ENCODE peak calls at places on chromosomes 13 and 19, in seven cellular contexts. One of them, this sample, is unnamed.

GRCh38 chr19:35942235-35942634 is 6.1 kb downstream of the LRFN3 start:
- ATAC-seq in left lung: no peak
- ATAC-seq in right cardiac atrium: no peak
- ATAC-seq in HCT116: no peak
- ATAC-seq in naive thymus-derived CD4-positive, alpha-beta T cell: no peak
- ATAC-seq in psoas muscle: no peak
- ATAC-seq in CD4-positive, CD25-positive, alpha-beta regulatory T cell: no peak
- ATAC-seq in this sample: no peak

GRCh38 chr13:36715841-36716240 is 42.0 kb downstream of the SERTM1 start:
- ATAC-seq in left lung: no peak
- ATAC-seq in right cardiac atrium: no peak
- ATAC-seq in HCT116: no peak
- ATAC-seq in naive thymus-derived CD4-positive, alpha-beta T cell: no peak
- ATAC-seq in psoas muscle: no peak
- ATAC-seq in CD4-positive, CD25-positive, alpha-beta regulatory T cell: no peak
- ATAC-seq in this sample: no peak

GRCh38 chr13:29131881-29132668 is 311.9 kb downstream of the MTUS2 start:
- ATAC-seq in left lung: no peak
- ATAC-seq in right cardiac atrium: no peak
- ATAC-seq in HCT116: no peak
- ATAC-seq in naive thymus-derived CD4-positive, alpha-beta T cell: no peak
- ATAC-seq in psoas muscle: no peak
- ATAC-seq in CD4-positive, CD25-positive, alpha-beta regulatory T cell: no peak
- ATAC-seq in this sample: no peak

GRCh38 chr19:35509018-35509652 is 4.3 kb downstream of the DMKN start:
- ATAC-seq in left lung: peak; percentile 84
- ATAC-seq in right cardiac atrium: no peak
- ATAC-seq in HCT116: peak; percentile 68
- ATAC-seq in naive thymus-derived CD4-positive, alpha-beta T cell: peak; percentile 78
- ATAC-seq in psoas muscle: no peak
- ATAC-seq in CD4-positive, CD25-positive, alpha-beta regulatory T cell: peak; percentile 52
- ATAC-seq in this sample: no peak

GRCh38 chr13:27595055-27595811 is 25.1 kb downstream of the LNX2 start:
- ATAC-seq in left lung: no peak
- ATAC-seq in right cardiac atrium: no peak
- ATAC-seq in HCT116: no peak
- ATAC-seq in naive thymus-derived CD4-positive, alpha-beta T cell: no peak
- ATAC-seq in psoas muscle: no peak
- ATAC-seq in CD4-positive, CD25-positive, alpha-beta regulatory T cell: no peak
- ATAC-seq in this sample: no peak

GRCh38 chr13:111917901-111918300 is 149.0 kb upstream of the SOX1 start:
- ATAC-seq in left lung: no peak
- ATAC-seq in right cardiac atrium: no peak
- ATAC-seq in HCT116: no peak
- ATAC-seq in naive thymus-derived CD4-positive, alpha-beta T cell: no peak
- ATAC-seq in psoas muscle: no peak
- ATAC-seq in CD4-positive, CD25-positive, alpha-beta regulatory T cell: no peak
- ATAC-seq in this sample: no peak

GRCh38 chr19:5838437-5839311 is 828 bp downstream of the FUT6 start:
- ATAC-seq in left lung: no peak
- ATAC-seq in right cardiac atrium: no peak
- ATAC-seq in HCT116: no peak
- ATAC-seq in naive thymus-derived CD4-positive, alpha-beta T cell: no peak
- ATAC-seq in psoas muscle: no peak
- ATAC-seq in CD4-positive, CD25-positive, alpha-beta regulatory T cell: no peak
- ATAC-seq in this sample: no peak

GRCh38 chr13:110298566-110299321 is 8.2 kb downstream of the COL4A1 start:
- ATAC-seq in left lung: peak; percentile 51
- ATAC-seq in right cardiac atrium: peak; percentile 77
- ATAC-seq in HCT116: no peak
- ATAC-seq in naive thymus-derived CD4-positive, alpha-beta T cell: no peak
- ATAC-seq in psoas muscle: no peak
- ATAC-seq in CD4-positive, CD25-positive, alpha-beta regulatory T cell: no peak
- ATAC-seq in this sample: no peak

GRCh38 chr13:95579303-95579702 is 26.8 kb downstream of the CLDN10 start:
- ATAC-seq in left lung: no peak
- ATAC-seq in right cardiac atrium: no peak
- ATAC-seq in HCT116: no peak
- ATAC-seq in naive thymus-derived CD4-positive, alpha-beta T cell: no peak
- ATAC-seq in psoas muscle: no peak
- ATAC-seq in CD4-positive, CD25-positive, alpha-beta regulatory T cell: no peak
- ATAC-seq in this sample: no peak

GRCh38 chr13:25980255-25980654 is 71.6 kb downstream of the SHISA2 start:
- ATAC-seq in left lung: peak; percentile 72
- ATAC-seq in right cardiac atrium: no peak
- ATAC-seq in HCT116: peak; percentile 82
- ATAC-seq in naive thymus-derived CD4-positive, alpha-beta T cell: no peak
- ATAC-seq in psoas muscle: peak; percentile 54
- ATAC-seq in CD4-positive, CD25-positive, alpha-beta regulatory T cell: no peak
- ATAC-seq in this sample: no peak

GRCh38 chr13:109369357-109370052 is 416.9 kb downstream of the IRS2 start:
- ATAC-seq in left lung: no peak
- ATAC-seq in right cardiac atrium: no peak
- ATAC-seq in HCT116: no peak
- ATAC-seq in naive thymus-derived CD4-positive, alpha-beta T cell: no peak
- ATAC-seq in psoas muscle: no peak
- ATAC-seq in CD4-positive, CD25-positive, alpha-beta regulatory T cell: no peak
- ATAC-seq in this sample: no peak

GRCh38 chr19:48969276-48970138 is 4.4 kb downstream of the FTL start:
- ATAC-seq in left lung: no peak
- ATAC-seq in right cardiac atrium: no peak
- ATAC-seq in HCT116: no peak
- ATAC-seq in naive thymus-derived CD4-positive, alpha-beta T cell: no peak
- ATAC-seq in psoas muscle: no peak
- ATAC-seq in CD4-positive, CD25-positive, alpha-beta regulatory T cell: no peak
- ATAC-seq in this sample: no peak

GRCh38 chr19:883661-884211 is 9.3 kb downstream of the MED16 start:
- ATAC-seq in left lung: peak; percentile 93
- ATAC-seq in right cardiac atrium: no peak
- ATAC-seq in HCT116: peak; percentile 95
- ATAC-seq in naive thymus-derived CD4-positive, alpha-beta T cell: no peak
- ATAC-seq in psoas muscle: no peak
- ATAC-seq in CD4-positive, CD25-positive, alpha-beta regulatory T cell: no peak
- ATAC-seq in this sample: no peak

GRCh38 chr19:42389899-42390298 is at the start of gene CNFN:
- ATAC-seq in left lung: no peak
- ATAC-seq in right cardiac atrium: no peak
- ATAC-seq in HCT116: no peak
- ATAC-seq in naive thymus-derived CD4-positive, alpha-beta T cell: no peak
- ATAC-seq in psoas muscle: no peak
- ATAC-seq in CD4-positive, CD25-positive, alpha-beta regulatory T cell: no peak
- ATAC-seq in this sample: no peak

DNA sequence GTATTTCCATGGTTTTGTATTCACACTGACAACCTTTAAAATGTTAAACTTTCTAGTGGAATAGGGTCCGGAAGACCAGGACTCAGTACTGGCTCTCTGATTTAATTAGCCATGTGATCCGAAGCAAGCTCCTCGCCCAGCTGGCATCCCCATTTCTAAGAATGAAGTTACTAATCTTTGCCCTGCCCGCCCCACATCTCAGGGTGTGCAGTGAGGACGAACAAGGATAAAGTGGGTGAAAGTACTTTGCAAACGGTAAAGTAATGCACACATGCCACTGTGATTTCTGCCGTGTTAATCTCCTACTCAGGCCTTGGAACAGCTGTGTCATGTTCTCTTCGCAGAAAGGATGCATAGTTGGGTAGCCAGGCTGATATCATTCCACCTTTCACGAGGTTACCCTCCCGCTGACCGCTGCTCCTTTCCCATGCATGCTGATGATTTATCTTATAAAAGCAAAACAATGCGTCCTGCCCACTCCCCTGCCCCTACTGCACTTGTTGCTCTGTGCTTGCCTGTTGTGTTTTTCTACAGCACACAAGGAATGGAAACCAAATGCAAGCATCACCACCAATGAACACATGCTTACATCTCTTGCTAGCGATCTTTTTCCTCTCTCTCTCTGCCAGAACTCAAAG is 539.0 kb downstream of the EFNB2 start:
- ATAC-seq in left lung: no peak
- ATAC-seq in right cardiac atrium: no peak
- ATAC-seq in HCT116: no peak
- ATAC-seq in naive thymus-derived CD4-positive, alpha-beta T cell: no peak
- ATAC-seq in psoas muscle: no peak
- ATAC-seq in CD4-positive, CD25-positive, alpha-beta regulatory T cell: no peak
- ATAC-seq in this sample: no peak
- H3K9me3 ChIP-seq in left lung: no peaks in the 10 kb centered on the region
- H3K9me3 ChIP-seq in right cardiac atrium: no peaks in the 10 kb centered on the region
- H3K9me3 ChIP-seq in HCT116: no peaks in the 10 kb centered on the region
- H3K9me3 ChIP-seq in naive thymus-derived CD4-positive, alpha-beta T cell: no peaks in the 10 kb centered on the region
- H3K9me3 ChIP-seq in psoas muscle: no peaks in the 10 kb centered on the region
- H3K9me3 ChIP-seq in CD4-positive, CD25-positive, alpha-beta regulatory T cell: no peaks in the 10 kb centered on the region
- H3K9me3 ChIP-seq in this sample: no peaks in the 10 kb centered on the region

GRCh38 chr13:40120288-40120687 is 464.8 kb downstream of the COG6 start:
- ATAC-seq in left lung: peak; percentile 58
- ATAC-seq in right cardiac atrium: peak; percentile 51
- ATAC-seq in HCT116: no peak
- ATAC-seq in naive thymus-derived CD4-positive, alpha-beta T cell: no peak
- ATAC-seq in psoas muscle: no peak
- ATAC-seq in CD4-positive, CD25-positive, alpha-beta regulatory T cell: no peak
- ATAC-seq in this sample: peak; percentile 42
- H3K27ac ChIP-seq in left lung: no peak overlapping the region
- H3K27ac ChIP-seq in right cardiac atrium: no peak overlapping the region
- H3K27ac ChIP-seq in HCT116: no peak overlapping the region
- H3K27ac ChIP-seq in naive thymus-derived CD4-positive, alpha-beta T cell: no peak overlapping the region
- H3K27ac ChIP-seq in psoas muscle: no peak overlapping the region
- H3K27ac ChIP-seq in CD4-positive, CD25-positive, alpha-beta regulatory T cell: no peak overlapping the region
- H3K27ac ChIP-seq in this sample: peak overlapping the region; percentile 1

GRCh38 chr19:58150328-58150921 is at the start of gene ZNF329:
- ATAC-seq in left lung: peak; percentile 66
- ATAC-seq in right cardiac atrium: peak; percentile 77
- ATAC-seq in HCT116: peak; percentile 91
- ATAC-seq in naive thymus-derived CD4-positive, alpha-beta T cell: peak; percentile 67
- ATAC-seq in psoas muscle: no peak
- ATAC-seq in CD4-positive, CD25-positive, alpha-beta regulatory T cell: peak; percentile 49
- ATAC-seq in this sample: peak; percentile 50
- H3K9me3 ChIP-seq in left lung: no peaks in the 10 kb centered on the region
- H3K9me3 ChIP-seq in right cardiac atrium: peaks cover 2% of the 10 kb centered on the region
- H3K9me3 ChIP-seq in HCT116: peaks cover 11% of the 10 kb centered on the region
- H3K9me3 ChIP-seq in naive thymus-derived CD4-positive, alpha-beta T cell: peaks cover 6% of the 10 kb centered on the region
- H3K9me3 ChIP-seq in psoas muscle: peaks cover 37% of the 10 kb centered on the region
- H3K9me3 ChIP-seq in CD4-positive, CD25-positive, alpha-beta regulatory T cell: peaks cover 20% of the 10 kb centered on the region
- H3K9me3 ChIP-seq in this sample: peaks cover 12% of the 10 kb centered on the region

GRCh38 chr13:85031771-85032170 is 767.4 kb downstream of the SLITRK6 start:
- ATAC-seq in left lung: no peak
- ATAC-seq in right cardiac atrium: no peak
- ATAC-seq in HCT116: no peak
- ATAC-seq in naive thymus-derived CD4-positive, alpha-beta T cell: no peak
- ATAC-seq in psoas muscle: no peak
- ATAC-seq in CD4-positive, CD25-positive, alpha-beta regulatory T cell: no peak
- ATAC-seq in this sample: no peak

DNA sequence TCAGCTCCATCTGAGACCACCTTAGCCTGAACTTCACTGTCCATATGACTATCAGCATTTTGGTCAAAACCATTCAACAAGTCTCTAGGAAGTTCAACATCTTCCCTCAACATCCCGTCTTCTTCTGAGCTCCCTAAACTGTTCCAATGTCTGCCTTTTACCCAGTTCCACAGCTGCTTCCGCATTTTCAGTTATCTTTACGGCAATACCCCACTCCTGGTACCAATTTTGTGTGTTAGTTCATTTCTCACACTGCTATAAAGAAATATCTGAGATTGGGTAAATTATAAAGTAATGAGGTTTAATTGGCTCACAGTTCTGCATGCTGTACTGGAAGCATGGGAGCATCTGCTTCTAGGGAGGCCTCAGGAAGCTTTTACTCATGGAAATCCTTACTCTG is 771.2 kb downstream of the SLITRK6 start:
- ATAC-seq in left lung: no peak
- ATAC-seq in right cardiac atrium: no peak
- ATAC-seq in HCT116: no peak
- ATAC-seq in naive thymus-derived CD4-positive, alpha-beta T cell: no peak
- ATAC-seq in psoas muscle: no peak
- ATAC-seq in CD4-positive, CD25-positive, alpha-beta regulatory T cell: no peak
- ATAC-seq in this sample: no peak
- H3K27ac ChIP-seq in left lung: no peak overlapping the region
- H3K27ac ChIP-seq in right cardiac atrium: no peak overlapping the region
- H3K27ac ChIP-seq in HCT116: no peak overlapping the region
- H3K27ac ChIP-seq in naive thymus-derived CD4-positive, alpha-beta T cell: no peak overlapping the region
- H3K27ac ChIP-seq in psoas muscle: no peak overlapping the region
- H3K27ac ChIP-seq in CD4-positive, CD25-positive, alpha-beta regulatory T cell: no peak overlapping the region
- H3K27ac ChIP-seq in this sample: no peak overlapping the region

GRCh38 chr19:52415711-52416110 is 13.2 kb upstream of the ZNF534 start:
- ATAC-seq in left lung: no peak
- ATAC-seq in right cardiac atrium: no peak
- ATAC-seq in HCT116: no peak
- ATAC-seq in naive thymus-derived CD4-positive, alpha-beta T cell: no peak
- ATAC-seq in psoas muscle: no peak
- ATAC-seq in CD4-positive, CD25-positive, alpha-beta regulatory T cell: no peak
- ATAC-seq in this sample: no peak

DNA sequence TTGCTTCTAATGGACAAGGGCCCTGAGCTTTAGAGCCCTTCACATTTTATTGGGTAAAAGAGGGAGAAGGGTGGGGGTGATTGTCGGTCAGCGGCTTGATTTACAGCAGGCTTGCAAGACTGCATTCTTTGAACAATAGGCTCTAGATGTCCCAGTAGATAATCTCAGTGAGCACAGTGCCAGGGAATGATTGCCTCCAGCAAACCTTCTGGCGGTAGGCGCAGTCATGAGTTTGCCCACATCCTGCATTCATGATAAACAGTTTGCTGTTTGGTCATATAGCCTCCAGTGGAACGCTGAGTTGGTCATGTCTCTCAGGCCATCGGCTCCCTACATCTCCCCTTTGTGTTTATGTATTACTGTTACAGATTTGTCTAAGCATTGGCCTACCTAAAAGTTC is 12.6 kb downstream of the ZNF528 start:
- ATAC-seq in left lung: no peak
- ATAC-seq in right cardiac atrium: no peak
- ATAC-seq in HCT116: no peak
- ATAC-seq in naive thymus-derived CD4-positive, alpha-beta T cell: no peak
- ATAC-seq in psoas muscle: no peak
- ATAC-seq in CD4-positive, CD25-positive, alpha-beta regulatory T cell: no peak
- ATAC-seq in this sample: no peak
- H3K9me3 ChIP-seq in left lung: peaks cover 9% of the 10 kb centered on the region
- H3K9me3 ChIP-seq in right cardiac atrium: peaks cover 23% of the 10 kb centered on the region
- H3K9me3 ChIP-seq in HCT116: peaks cover 21% of the 10 kb centered on the region
- H3K9me3 ChIP-seq in naive thymus-derived CD4-positive, alpha-beta T cell: peaks cover 98% of the 10 kb centered on the region
- H3K9me3 ChIP-seq in psoas muscle: peaks cover 63% of the 10 kb centered on the region
- H3K9me3 ChIP-seq in CD4-positive, CD25-positive, alpha-beta regulatory T cell: peaks cover 67% of the 10 kb centered on the region
- H3K9me3 ChIP-seq in this sample: peaks cover 100% of the 10 kb centered on the region